ENCODE peak calls at places on chromosome 10, in four cellular contexts. P is AG04449, V is astrocyte, S is choroid plexus epithelial cell. E is an unnamed sample.

GRCh38 chr10:32104181-32104580 is 48.0 kb upstream of the KIF5B start:
- DNase-seq in V (peak), P (no peak), S (peak), E (no peak)

GRCh38 chr10:538895-539294 is 150.6 kb downstream of the DIP2C start:
- DNase-seq in P (peak), S (peak), V (peak), E (peak)

GRCh38 chr10:22427890-22428571 is 82.7 kb downstream of the SPAG6 start:
- DNase-seq in V (peak), P (peak), S (peak), E (peak)

GRCh38 chr10:97089209-97089865 is 96.4 kb downstream of the SLIT1 start:
- DNase-seq in V (no peak), S (no peak), P (no peak), E (peak)

GRCh38 chr10:3225589-3225988 is 53.0 kb upstream of the PITRM1 start:
- DNase-seq in V (peak), P (peak), S (peak), E (peak)

GRCh38 chr10:87657370-87657769 is 2.3 kb upstream of the PAPSS2 start:
- DNase-seq in V (peak), S (peak), P (no peak), E (peak)

GRCh38 chr10:112875474-112876267 is 74.4 kb upstream of the TCF7L2 start:
- DNase-seq in V (peak), P (peak), S (peak), E (peak)

GRCh38 chr10:114526112-114526496 is 121.8 kb upstream of the AFAP1L2 start:
- DNase-seq in S (peak), P (no peak), V (peak), E (peak)

GRCh38 chr10:31709028-31709427 is 219.6 kb downstream of the ARHGAP12 start:
- DNase-seq in P (no peak), V (no peak), S (peak), E (no peak)

GRCh38 chr10:14093735-14094484 is 236.8 kb downstream of the FRMD4A start:
- DNase-seq in P (no peak), V (peak), S (peak), E (peak)

DNA sequence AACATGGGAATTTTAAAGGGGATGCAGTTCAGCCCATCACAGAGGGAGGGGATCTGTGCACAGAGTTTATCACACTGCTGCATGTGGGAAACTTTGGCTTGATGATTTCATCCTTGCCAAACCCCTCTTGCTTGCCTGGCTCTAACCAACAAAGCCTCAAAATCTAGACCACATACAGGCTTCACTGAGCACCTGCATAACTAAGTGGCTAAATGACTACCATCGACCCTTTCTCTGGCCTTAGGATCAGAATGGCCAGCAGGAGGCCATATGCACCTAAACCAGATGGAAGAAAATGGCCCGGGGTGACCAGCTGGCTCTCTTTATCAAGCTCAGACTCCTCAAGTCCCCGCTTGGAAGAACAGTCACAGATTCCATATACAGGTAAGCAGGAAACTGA is 15.6 kb upstream of the ZNF25 start:
- DNase-seq in V (no peak), P (no peak), S (no peak), E (no peak)
- TF ChIP-seq CTCF in V (no peak), P (no peak), S (peak), E (no peak)

DNA sequence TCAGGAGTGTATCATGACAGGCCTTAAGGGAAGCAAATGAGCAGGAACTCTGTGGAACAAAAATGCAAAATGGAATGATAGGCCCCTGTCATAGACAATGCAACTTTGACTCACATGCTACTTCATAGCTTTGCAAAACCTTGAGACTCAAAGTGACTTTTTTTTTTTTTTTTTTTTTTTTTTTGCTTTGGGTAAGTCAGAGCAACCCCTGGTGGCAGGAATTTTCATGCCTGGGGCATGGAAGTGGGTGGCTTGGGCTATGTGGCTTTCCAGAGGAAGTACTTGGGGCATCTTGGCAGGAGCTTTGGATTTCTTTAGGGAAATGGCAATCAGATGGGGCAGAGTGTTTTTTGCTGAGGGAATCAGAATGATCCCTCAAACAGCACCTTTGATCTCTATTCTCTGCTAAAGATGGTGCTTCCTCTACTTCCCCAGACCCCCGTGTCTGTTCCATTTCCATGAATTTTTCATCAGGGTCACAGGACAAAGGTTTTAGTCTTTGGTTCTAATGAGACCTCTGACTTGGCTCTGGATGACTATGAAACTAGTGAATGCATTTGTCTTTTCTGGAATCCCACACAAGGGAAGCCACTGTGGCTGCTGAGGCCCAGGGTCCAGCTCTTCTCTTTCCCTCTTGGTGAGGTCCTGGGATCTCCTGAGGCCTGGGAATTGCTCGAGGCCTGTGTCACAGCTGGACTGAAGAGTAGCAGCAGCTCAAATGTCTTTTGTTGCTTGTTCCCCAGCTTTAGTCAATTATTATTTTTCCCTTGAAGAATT is 62.8 kb downstream of the TACC2 start:
- DNase-seq in P (peak), S (peak), V (peak), E (peak)
- TF ChIP-seq CTCF in P (peak), S (peak), V (peak), E (peak)

GRCh38 chr10:80921032-80921431 is 383.3 kb downstream of the SH2D4B start:
- DNase-seq in S (no peak), P (no peak), V (no peak), E (no peak)

DNA sequence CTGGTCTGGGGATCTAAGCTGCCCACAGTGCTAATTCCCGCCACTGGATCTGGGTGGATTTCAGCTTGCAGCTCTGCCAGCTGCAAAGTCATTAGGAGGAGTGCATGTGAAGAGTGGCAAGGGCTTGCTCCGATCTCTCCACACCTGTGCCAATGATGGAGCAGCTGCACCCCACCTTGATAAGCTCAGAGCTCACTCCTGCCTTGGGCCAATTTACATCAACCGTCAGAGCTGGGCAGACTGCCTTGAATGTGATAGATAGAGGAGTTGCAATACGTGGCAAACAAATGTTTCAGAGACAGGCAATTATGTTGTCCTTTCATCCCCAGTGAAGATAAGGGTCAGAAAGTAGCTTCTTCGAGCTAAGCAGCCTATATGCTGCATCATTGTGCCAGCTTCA is 379.9 kb downstream of the SH2D4B start:
- DNase-seq in V (no peak), S (no peak), P (no peak), E (no peak)
- TF ChIP-seq CTCF in V (no peak), S (no peak), P (no peak), E (no peak)

GRCh38 chr10:11150876-11151275 is 133.2 kb downstream of the CELF2 start:
- DNase-seq in P (no peak), S (no peak), V (no peak), E (no peak)
- TF ChIP-seq CTCF in P (no peak), S (no peak), V (no peak), E (no peak)

DNA sequence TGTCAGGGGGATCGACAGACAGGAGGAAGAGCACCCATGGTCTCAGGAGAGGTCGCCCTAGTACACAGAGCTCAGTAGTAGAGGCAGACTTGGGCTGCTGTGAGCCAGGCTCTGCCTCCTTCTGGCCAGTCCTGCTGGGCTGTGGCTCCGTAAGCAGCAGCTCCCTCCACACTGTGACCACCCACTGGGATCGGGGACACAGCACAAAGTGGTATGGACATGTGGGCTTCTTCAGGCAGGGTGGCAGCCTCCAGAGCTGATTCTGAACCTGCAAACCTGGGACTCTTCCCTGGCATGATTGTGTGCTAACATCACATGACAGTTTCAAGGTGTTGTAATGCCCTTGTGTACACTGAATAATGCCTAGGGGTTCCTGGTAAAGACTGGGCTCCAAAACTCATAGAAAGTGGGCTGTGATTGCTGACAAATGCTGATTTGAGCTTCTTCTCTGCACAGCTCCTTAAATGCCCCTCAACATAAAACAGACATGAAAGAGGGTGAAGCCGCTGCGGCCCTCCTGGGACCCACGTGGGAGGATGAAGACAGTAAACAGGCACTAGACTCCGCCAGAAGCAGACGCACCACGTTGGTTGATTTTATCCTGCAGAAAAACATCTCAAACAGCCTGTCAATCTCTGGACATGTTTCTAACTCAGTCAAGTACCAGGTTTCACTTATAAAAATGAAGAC is 76.7 kb downstream of the GPR26 start:
- DNase-seq in S (no peak), P (no peak), V (no peak), E (no peak)
- TF ChIP-seq CTCF in S (no peak), P (no peak), V (no peak), E (no peak)